ENCODE peak calls at places on chromosomes 3 and 15, in five cellular contexts. I is bronchial epithelial cell, N is WTC11, H is endothelial cell, X is AG09319. V is an unnamed sample.

GRCh38 chr3:173921741-173922140 is 524.2 kb downstream of the NLGN1 start:
- DNase-seq in X (no peak), I (no peak), H (no peak), N (no peak), V (no peak)

GRCh38 chr15:56001476-56002078 is 8.2 kb upstream of the NEDD4 start:
- DNase-seq in N (no peak), I (peak), X (no peak), H (no peak), V (no peak)

GRCh38 chr3:128500556-128500955 is 7.6 kb upstream of the GATA2 start:
- DNase-seq in I (no peak), N (no peak), H (no peak), X (no peak), V (no peak)

GRCh38 chr15:31297221-31297879 is 29.3 kb upstream of the KLF13 start:
- DNase-seq in X (no peak), I (no peak), H (no peak), N (no peak), V (no peak)

GRCh38 chr15:100189849-100190248 is 151.9 kb downstream of the ADAMTS17 start:
- DNase-seq in H (no peak), N (no peak), I (peak), X (no peak), V (no peak)

GRCh38 chr3:11053926-11054503 is 61.5 kb downstream of the SLC6A1 start:
- DNase-seq in X (no peak), H (no peak), I (peak), N (no peak), V (no peak)

GRCh38 chr3:107861422-107861821 is 229.4 kb downstream of the CD47 start:
- DNase-seq in I (no peak), H (no peak), N (no peak), X (no peak), V (no peak)

GRCh38 chr3:51796859-51797258 is 17.8 kb upstream of the IQCF6 start:
- DNase-seq in X (no peak), H (no peak), I (peak), N (no peak), V (no peak)

GRCh38 chr3:16506451-16506850 is 7.0 kb downstream of the RFTN1 start:
- DNase-seq in X (no peak), I (no peak), H (no peak), N (no peak), V (no peak)

GRCh38 chr3:112124901-112125607 is 8.0 kb downstream of the GCSAM start:
- DNase-seq in H (no peak), N (no peak), X (no peak), I (no peak), V (no peak)

GRCh38 chr15:80174017-80174746 is 21.4 kb downstream of the FAH start:
- DNase-seq in N (no peak), I (no peak), X (peak), H (no peak), V (no peak)

GRCh38 chr15:66692808-66693596 is 9.0 kb upstream of the SMAD6 start:
- DNase-seq in H (no peak), N (no peak), X (no peak), I (peak), V (no peak)

GRCh38 chr3:177377166-177377565 is 179.9 kb upstream of the TBL1XR1 start:
- DNase-seq in H (no peak), I (peak), N (no peak), X (no peak), V (no peak)

GRCh38 chr3:79380581-79380980 is 387.2 kb downstream of the ROBO1 start:
- DNase-seq in I (no peak), H (no peak), N (no peak), X (no peak), V (no peak)

GRCh38 chr3:99869621-99870020 is 52.0 kb downstream of the CMSS1 start:
- DNase-seq in I (no peak), X (no peak), N (no peak), H (no peak), V (no peak)

GRCh38 chr3:121975702-121976302 is 46.2 kb downstream of the ILDR1 start:
- DNase-seq in H (no peak), I (peak), X (no peak), N (no peak), V (no peak)

GRCh38 chr3:27472166-27472565 is 12.0 kb downstream of the SLC4A7 start:
- DNase-seq in I (no peak), H (no peak), N (no peak), X (no peak), V (no peak)

GRCh38 chr3:23743141-23743784 is 62.5 kb upstream of the UBE2E1 start:
- DNase-seq in N (peak), X (no peak), I (no peak), H (peak), V (no peak)
- TF ChIP-seq CTCF in N (no peak), X (no peak), I (peak), H (no peak), V (no peak)

DNA sequence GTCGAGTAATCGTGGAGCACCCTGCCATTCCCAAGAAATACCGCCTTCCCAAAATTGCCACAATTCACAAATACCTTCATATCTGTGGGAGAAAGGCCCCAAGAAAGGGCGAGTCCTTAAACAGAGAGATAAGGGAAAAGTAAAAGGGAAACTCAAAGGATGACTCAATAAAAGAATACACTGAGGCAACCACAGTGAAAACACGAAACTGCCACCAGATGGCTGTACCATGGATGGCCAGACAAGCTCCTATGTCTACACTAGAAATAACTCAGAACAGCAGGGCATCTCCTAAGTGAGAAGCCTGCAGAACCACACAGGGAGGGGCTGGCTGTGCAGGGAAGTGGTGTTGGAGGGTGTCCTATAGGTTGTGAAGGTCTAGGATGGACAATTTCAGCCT is 25.0 kb downstream of the SRGAP3 start:
- DNase-seq in H (no peak), N (no peak), X (no peak), I (peak), V (no peak)
- TF ChIP-seq CTCF in H (no peak), N (no peak), X (no peak), I (peak), V (peak)

GRCh38 chr15:40325188-40325587 is 1.7 kb downstream of the INAFM2 start:
- DNase-seq in H (no peak), N (no peak), X (no peak), I (no peak), V (no peak)

GRCh38 chr15:40323953-40324937 is 753 bp downstream of the INAFM2 start:
- DNase-seq in X (no peak), I (no peak), N (peak), H (no peak), V (no peak)

GRCh38 chr15:40325700-40326099 is 2.2 kb downstream of the INAFM2 start:
- DNase-seq in H (no peak), X (no peak), I (no peak), N (no peak), V (no peak)

GRCh38 chr15:40322531-40323238 is 807 bp upstream of the INAFM2 start:
- DNase-seq in I (no peak), H (no peak), N (no peak), X (no peak), V (no peak)

DNA sequence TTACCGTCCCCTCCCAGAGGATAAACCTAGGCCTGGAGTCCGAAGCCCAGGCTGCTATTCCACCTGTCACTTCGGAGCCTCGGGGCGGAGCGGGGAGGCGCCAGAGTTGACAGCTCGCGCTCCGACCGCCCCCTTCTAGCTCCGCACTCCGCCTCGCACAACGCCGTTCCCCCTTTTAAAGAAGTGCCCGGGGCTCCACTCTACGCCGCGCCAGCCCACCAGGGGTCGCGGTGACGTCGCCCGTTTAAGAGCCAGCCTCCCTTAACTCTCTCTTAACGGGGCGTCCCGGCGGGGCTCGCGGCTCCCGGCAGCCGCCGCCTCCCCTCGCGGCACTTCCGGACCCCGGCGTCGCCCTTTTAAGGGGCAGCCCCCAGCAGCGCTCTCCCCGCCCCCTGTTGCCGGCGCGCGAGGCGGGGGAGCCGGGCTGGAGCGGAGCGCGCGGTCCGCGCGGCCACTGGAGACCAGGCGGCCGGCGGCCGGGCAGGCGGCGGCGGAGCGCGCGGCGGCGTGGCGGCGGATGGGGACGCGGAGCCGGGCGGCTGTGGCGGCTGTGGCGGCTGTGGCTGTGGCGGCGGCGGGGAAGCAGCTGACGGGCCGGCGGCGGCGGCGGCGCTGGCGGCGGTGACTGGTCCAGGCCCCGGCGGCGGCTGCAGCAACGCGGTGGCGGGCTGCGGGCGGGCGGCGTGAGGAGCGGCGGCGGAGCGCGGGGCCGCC is at the start of gene INAFM2:
- DNase-seq in N (peak), I (peak), H (peak), X (peak), V (peak)
- TF ChIP-seq CTCF in N (no peak), I (peak), H (peak), X (peak), V (peak)

GRCh38 chr3:72262707-72263106 is 477.8 kb upstream of the PROK2 start:
- DNase-seq in H (no peak), N (no peak), I (no peak), X (no peak), V (no peak)

GRCh38 chr3:72261566-72262564 is 476.9 kb upstream of the PROK2 start:
- DNase-seq in X (no peak), H (no peak), N (no peak), I (no peak), V (no peak)

GRCh38 chr3:72265661-72266370 is 480.9 kb upstream of the PROK2 start:
- DNase-seq in X (no peak), H (no peak), N (no peak), I (no peak), V (no peak)

GRCh38 chr3:72263223-72264015 is 478.5 kb upstream of the PROK2 start:
- DNase-seq in X (no peak), H (no peak), I (no peak), N (no peak), V (no peak)

DNA sequence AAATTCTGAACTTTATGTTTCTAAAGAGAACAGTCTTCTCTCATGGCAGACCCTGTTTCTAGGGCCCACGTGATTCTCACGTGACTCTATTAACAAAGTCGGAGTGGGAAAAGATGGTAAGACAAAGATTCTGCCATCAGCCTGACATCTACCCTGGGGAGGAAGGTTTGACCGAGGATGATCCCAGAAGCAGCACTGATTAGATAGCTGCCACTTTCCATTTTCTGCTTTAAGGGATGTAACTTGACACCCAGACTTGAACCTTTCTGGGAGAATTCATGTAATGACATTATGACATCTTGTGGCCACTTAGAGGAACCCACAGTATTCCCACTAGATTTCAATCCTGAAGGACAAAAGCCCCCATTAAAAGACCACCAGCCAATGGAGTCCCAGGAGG is 480.3 kb upstream of the PROK2 start:
- DNase-seq in X (no peak), N (no peak), I (peak), H (no peak), V (no peak)
- TF ChIP-seq CTCF in X (peak), N (no peak), I (no peak), H (no peak), V (peak)

GRCh38 chr3:124491098-124491497 is 239.2 kb upstream of the UMPS start:
- DNase-seq in N (no peak), X (no peak), H (no peak), I (no peak), V (no peak)

GRCh38 chr3:124496066-124496465 is 234.2 kb upstream of the UMPS start:
- DNase-seq in N (no peak), X (no peak), H (no peak), I (no peak), V (no peak)

GRCh38 chr3:124491875-124492274 is 238.4 kb upstream of the UMPS start:
- DNase-seq in X (no peak), I (no peak), N (no peak), H (no peak), V (no peak)

GRCh38 chr3:124489506-124489905 is 240.7 kb upstream of the UMPS start:
- DNase-seq in H (no peak), N (no peak), I (no peak), X (no peak), V (no peak)

GRCh38 chr3:124492824-124493223 is 237.4 kb upstream of the UMPS start:
- DNase-seq in N (peak), H (peak), X (no peak), I (peak), V (no peak)
- TF ChIP-seq CTCF in N (no peak), H (no peak), X (peak), I (peak), V (peak)

GRCh38 chr3:102024270-102024904 is 175.1 kb downstream of the NFKBIZ start:
- DNase-seq in H (no peak), X (no peak), N (no peak), I (peak), V (no peak)

GRCh38 chr3:102017784-102018183 is 168.5 kb downstream of the NFKBIZ start:
- DNase-seq in X (no peak), N (no peak), H (no peak), I (peak), V (no peak)

GRCh38 chr3:102020670-102021069 is 171.4 kb downstream of the NFKBIZ start:
- DNase-seq in H (no peak), N (no peak), X (no peak), I (no peak), V (no peak)

GRCh38 chr3:102016417-102016816 is 167.1 kb downstream of the NFKBIZ start:
- DNase-seq in X (no peak), N (no peak), I (no peak), H (no peak), V (no peak)

GRCh38 chr3:102018544-102018943 is 169.2 kb downstream of the NFKBIZ start:
- DNase-seq in H (no peak), I (no peak), X (no peak), N (no peak), V (no peak)
- TF ChIP-seq CTCF in H (no peak), I (no peak), X (no peak), N (no peak), V (no peak)